ENCODE peak calls at places on chromosomes 2 and 18, in ten cellular contexts. R, I, A, H, U, P, O, N, S and W are unnamed samples.

GRCh38 chr2:33110461-33110860 is 163.7 kb downstream of the LTBP1 start:
- DNase-seq in O (peak; percentile 45), R (peak; percentile 55), P (no peak), H (no peak), S (no peak), A (no peak), N (no peak), I (no peak), U (no peak), W (no peak)

GRCh38 chr2:33484042-33484621 is 7.7 kb downstream of the RASGRP3 start:
- DNase-seq in N (no peak), H (no peak), P (no peak), A (no peak), R (peak; percentile 16), U (peak; percentile 57), S (no peak), I (no peak), O (no peak), W (no peak)

GRCh38 chr2:55163258-55163657 is 68.8 kb downstream of the CLHC1 start:
- DNase-seq in N (no peak), O (no peak), I (no peak), H (no peak), R (peak; percentile 56), U (peak; percentile 91), S (no peak), P (no peak), A (no peak), W (no peak)

GRCh38 chr2:113977060-113977659 is 87.3 kb downstream of the ACTR3 start:
- DNase-seq in S (no peak), N (no peak), P (no peak), H (no peak), A (no peak), I (peak; percentile 36), R (no peak), O (no peak), U (no peak), W (no peak)

GRCh38 chr18:2606335-2606734 is 35.0 kb downstream of the NDC80 start:
- DNase-seq in O (no peak), P (no peak), U (no peak), S (no peak), A (no peak), I (no peak), N (no peak), R (peak; percentile 21), H (no peak), W (no peak)

GRCh38 chr2:233832869-233833812 is 21.2 kb downstream of the HJURP start:
- DNase-seq in H (peak; percentile 81), O (peak; percentile 68), N (peak; percentile 54), I (peak; percentile 46), U (no peak), S (peak; percentile 69), P (peak; percentile 90), R (peak; percentile 62), A (peak; percentile 87), W (no peak)

GRCh38 chr2:207279520-207279919 is 113.8 kb upstream of the KLF7 start:
- DNase-seq in U (no peak), R (no peak), O (no peak), N (no peak), A (no peak), H (no peak), S (no peak), P (no peak), I (no peak), W (no peak)

GRCh38 chr2:237321746-237322145 is 92.2 kb downstream of the COL6A3 start:
- DNase-seq in U (no peak), P (no peak), I (no peak), O (no peak), A (no peak), S (no peak), R (no peak), N (no peak), H (no peak), W (no peak)

GRCh38 chr2:105739408-105739807 is 5.3 kb upstream of the NCK2 start:
- DNase-seq in I (no peak), H (no peak), N (no peak), U (no peak), A (no peak), R (no peak), S (no peak), O (no peak), P (no peak), W (no peak)

GRCh38 chr2:219687266-219687665 is 59.8 kb downstream of the SLC4A3 start:
- DNase-seq in H (no peak), P (no peak), A (no peak), N (no peak), R (peak; percentile 39), U (peak; percentile 72), O (no peak), I (no peak), S (no peak), W (no peak)

GRCh38 chr2:180520206-180520605 is 460.2 kb upstream of the UBE2E3 start:
- DNase-seq in O (peak; percentile 23), P (no peak), A (no peak), U (peak; percentile 8), N (no peak), I (no peak), S (peak; percentile 32), R (peak; percentile 43), H (no peak), W (peak; percentile 18)
- TF ChIP-seq CTCF in O (no peak), P (no peak), A (peak; percentile 32), U (peak; percentile 34), N (peak; percentile 13), I (no peak), S (no peak), R (no peak), H (no peak), W (no peak)

GRCh38 chr2:22110244-22110651 is 986.5 kb downstream of the TDRD15 start:
- DNase-seq in O (no peak), P (no peak), H (no peak), S (no peak), U (no peak), A (peak; percentile 2), I (no peak), R (no peak), N (no peak), W (no peak)
- TF ChIP-seq CTCF in O (no peak), P (peak; percentile 41), H (no peak), S (no peak), U (no peak), A (no peak), I (no peak), R (peak; percentile 4), N (no peak), W (no peak)

GRCh38 chr18:50661013-50661412 is 101.1 kb downstream of the MAPK4 start:
- DNase-seq in I (no peak), O (no peak), S (no peak), P (no peak), R (no peak), U (no peak), N (no peak), A (no peak), H (no peak), W (no peak)

GRCh38 chr18:50662177-50662576 is 102.3 kb downstream of the MAPK4 start:
- DNase-seq in O (peak; percentile 53), N (peak; percentile 21), H (no peak), S (no peak), R (peak; percentile 22), A (peak; percentile 73), U (no peak), I (peak; percentile 53), P (no peak), W (peak; percentile 24)

GRCh38 chr18:50656841-50657470 is 97.1 kb downstream of the MAPK4 start:
- DNase-seq in I (peak; percentile 16), H (peak; percentile 4), O (no peak), A (no peak), S (no peak), N (no peak), U (no peak), P (no peak), R (no peak), W (no peak)

GRCh38 chr18:50658601-50659000 is 98.7 kb downstream of the MAPK4 start:
- DNase-seq in I (no peak), O (no peak), H (peak; percentile 72), A (no peak), R (no peak), P (no peak), S (no peak), N (no peak), U (no peak), W (no peak)

DNA sequence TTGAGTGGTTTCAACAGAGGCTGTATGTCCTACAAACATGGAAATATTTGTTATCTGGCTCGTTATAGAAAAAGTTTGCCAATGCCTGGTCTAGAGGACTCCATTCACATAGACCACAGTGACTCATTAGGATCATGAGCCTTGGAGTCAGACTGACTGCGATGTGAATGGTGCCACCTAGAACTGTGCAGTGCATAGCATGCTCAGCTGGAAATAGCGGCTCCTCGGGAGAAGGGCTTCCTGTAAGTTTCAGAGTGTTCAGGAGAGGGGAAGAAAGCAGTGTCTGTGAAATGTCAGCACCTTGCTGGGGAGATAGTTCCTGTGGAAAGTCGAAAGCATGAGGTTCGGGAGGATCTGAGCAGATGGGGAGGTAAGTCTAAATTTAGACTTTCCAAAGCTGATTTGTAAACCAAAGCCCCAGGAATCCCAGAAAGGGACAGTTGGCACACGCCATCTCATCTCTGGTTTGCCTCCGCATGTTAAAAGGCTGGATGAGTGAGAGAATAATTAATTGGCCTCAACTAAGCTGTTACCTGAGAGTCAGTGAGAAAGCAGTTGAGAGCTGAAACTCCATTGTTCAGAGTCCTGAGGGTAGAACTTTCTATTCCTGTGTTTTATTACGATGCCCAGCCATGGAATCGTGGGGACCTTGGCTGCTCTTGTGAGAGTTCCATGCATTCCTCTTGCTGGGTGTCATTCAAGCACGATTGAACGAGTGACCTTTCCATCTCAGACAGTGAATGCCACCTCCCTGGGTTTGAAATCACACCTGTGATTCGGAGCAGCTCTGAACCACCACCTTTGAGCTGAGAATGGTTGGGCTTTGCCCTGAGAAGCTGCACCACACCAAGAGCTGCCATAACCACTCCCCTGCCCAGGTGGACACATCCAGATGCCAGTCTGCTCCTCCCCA is 99.5 kb downstream of the MAPK4 start:
- DNase-seq in N (peak; percentile 28), P (no peak), A (no peak), H (peak; percentile 56), O (peak; percentile 80), I (peak; percentile 46), U (no peak), S (peak; percentile 17), R (peak; percentile 33), W (no peak)
- TF ChIP-seq CTCF in N (peak; percentile 28), P (no peak), A (peak; percentile 2), H (no peak), O (no peak), I (no peak), U (no peak), S (no peak), R (no peak), W (no peak)

DNA sequence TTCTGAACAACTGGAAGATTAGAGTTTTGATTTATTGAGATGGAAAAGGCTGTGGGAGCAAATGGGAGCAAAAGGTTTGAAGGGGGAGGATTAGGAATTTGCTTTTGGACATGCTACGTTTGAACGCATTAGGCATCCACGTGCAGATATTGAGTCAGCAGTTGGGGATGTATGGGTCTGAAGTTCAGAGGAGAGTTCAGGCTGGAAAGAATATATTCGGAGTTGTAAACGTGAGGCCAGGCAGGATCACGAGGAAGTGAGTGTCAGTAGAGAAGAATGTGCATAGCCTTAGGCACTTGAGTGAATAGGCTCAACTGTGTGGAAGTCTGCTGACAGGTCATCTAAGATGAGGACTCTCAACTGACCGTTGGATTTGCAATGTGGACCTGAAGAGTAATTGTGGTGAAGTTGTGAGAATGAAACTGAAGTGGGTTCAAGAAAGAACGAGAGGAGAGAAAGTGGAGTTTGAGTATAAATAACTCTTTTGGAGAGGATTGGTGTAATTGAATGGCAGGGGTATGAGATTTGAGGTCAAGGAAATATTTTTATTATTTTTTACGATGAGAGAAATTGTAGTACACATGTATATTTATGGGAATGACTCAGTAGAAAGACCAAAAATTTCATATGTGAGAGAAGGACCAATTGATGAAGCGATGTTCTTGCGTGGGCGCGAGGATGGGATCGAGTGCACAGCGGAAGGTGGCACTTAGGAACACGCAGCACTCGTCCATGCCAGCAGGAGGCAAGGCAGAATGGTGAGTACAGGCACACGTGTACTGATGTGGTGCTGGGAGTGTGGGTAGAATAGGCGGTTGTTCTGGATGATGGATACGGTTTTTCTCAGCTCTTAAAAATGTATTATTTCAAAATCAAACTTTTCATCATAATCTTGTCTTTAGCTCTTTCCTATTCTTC is 40.5 kb upstream of the POLE4 start:
- DNase-seq in H (no peak), A (peak; percentile 34), I (peak; percentile 22), S (peak; percentile 22), R (peak; percentile 59), O (peak; percentile 56), P (no peak), U (peak; percentile 74), N (peak; percentile 91), W (no peak)
- TF ChIP-seq CTCF in H (no peak), A (peak; percentile 17), I (no peak), S (no peak), R (no peak), O (no peak), P (peak; percentile 37), U (no peak), N (no peak), W (no peak)